ENCODE peak calls at places on chromosomes 6 and 20, in five cellular contexts. V is mammary epithelial cell, X is RWPE1, H is head of caudate nucleus, J is left colon. L is an unnamed sample.

GRCh38 chr6:35496851-35497570 is at the start of gene TEAD3:
- DNase-seq in V (peak), X (peak), H (no peak), J (peak), L (no peak)

GRCh38 chr6:41278699-41279405 is 7.6 kb downstream of the TREM1 start:
- DNase-seq in V (peak), X (peak), H (no peak), J (peak), L (no peak)

GRCh38 chr20:61753196-61753942 is 312.3 kb downstream of the TAF4 start:
- DNase-seq in V (peak), X (peak), H (no peak), J (no peak), L (no peak)

GRCh38 chr20:25030007-25030648 is 27.8 kb downstream of the ACSS1 start:
- DNase-seq in V (no peak), X (no peak), H (no peak), J (no peak), L (peak)

GRCh38 chr20:24766826-24767622 is 182.0 kb upstream of the CST7 start:
- DNase-seq in V (peak), X (no peak), H (no peak), J (no peak), L (no peak)

GRCh38 chr6:100622907-100623692 is 158.4 kb upstream of the SIM1 start:
- DNase-seq in V (peak), X (no peak), H (no peak), J (no peak), L (no peak)

GRCh38 chr6:73451166-73452106 is 661 bp downstream of the CGAS start:
- DNase-seq in V (no peak), X (peak), H (peak), J (peak), L (peak)

GRCh38 chr20:33784225-33784624 is 26.9 kb upstream of the CHMP4B start:
- DNase-seq in V (no peak), X (no peak), H (no peak), J (no peak), L (no peak)

GRCh38 chr6:41396335-41396734 is 60.9 kb downstream of the NCR2 start:
- DNase-seq in V (no peak), X (no peak), H (no peak), J (no peak), L (no peak)

GRCh38 chr6:12289655-12290489 is at the start of gene EDN1:
- DNase-seq in V (peak), X (peak), H (peak), J (peak), L (peak)

GRCh38 chr6:81049425-81050042 is 702.9 kb downstream of the TENT5A start:
- DNase-seq in V (no peak), X (no peak), H (no peak), J (no peak), L (no peak)

GRCh38 chr20:49742948-49743347 is 29.3 kb upstream of the B4GALT5 start:
- DNase-seq in V (no peak), X (no peak), H (no peak), J (no peak), L (no peak)

GRCh38 chr6:106924699-106925523 is 49.6 kb downstream of the CD24 start:
- DNase-seq in V (no peak), X (no peak), H (no peak), J (peak), L (no peak)

GRCh38 chr20:17990278-17990972 is 21.6 kb downstream of the MGME1 start:
- DNase-seq in V (no peak), X (no peak), H (no peak), J (no peak), L (no peak)

GRCh38 chr6:28943223-28943556 is 19.4 kb upstream of the TRIM27 start:
- DNase-seq in V (no peak), X (no peak), H (no peak), J (no peak), L (no peak)

GRCh38 chr6:148577687-148578488 is 168.9 kb upstream of the UST start:
- DNase-seq in V (peak), X (peak), H (peak), J (peak), L (peak)

GRCh38 chr20:14928083-14928482 is 590.7 kb upstream of the FLRT3 start:
- DNase-seq in V (no peak), X (peak), H (no peak), J (no peak), L (no peak)

GRCh38 chr6:129607581-129608186 is 102.3 kb downstream of the ARHGAP18 start:
- DNase-seq in V (no peak), X (no peak), H (no peak), J (no peak), L (no peak)

GRCh38 chr20:63094767-63095499 is 88.2 kb upstream of the BHLHE23 start:
- DNase-seq in V (no peak), X (no peak), H (no peak), J (no peak), L (no peak)

GRCh38 chr6:168722397-168722796 is 281.4 kb downstream of the SMOC2 start:
- DNase-seq in V (no peak), X (no peak), H (no peak), J (no peak), L (no peak)

GRCh38 chr6:52570291-52570700 is 6.6 kb downstream of the TRAM2 start:
- DNase-seq in V (peak), X (no peak), H (no peak), J (no peak), L (no peak)

L was measured in globus pallidus.